ENCODE peak calls at places on chromosomes 11 and 22, in ten cellular contexts. R is sigmoid colon; O is body of pancreas; H is left ventricle myocardium inferior; Z is upper lobe of right lung; C is A549; Y is psoas muscle; S is left lung; M is CD4-positive, alpha-beta memory T cell; U is MM.1S. L is an unnamed sample.
A peak's percentile ranks its signal among the peaks of the same experiment; 100 is the strongest.

GRCh38 chr11:67613960-67614715 is 7.4 kb downstream of the NDUFV1 start:
- DNase-seq in R (peak; percentile 79), O (peak; percentile 62), H (peak; percentile 60), Z (peak; percentile 85), C (peak; percentile 46), Y (peak; percentile 83), S (peak; percentile 75), M (peak; percentile 90), U (peak; percentile 93), L (no peak)

GRCh38 chr11:114609429-114609828 is 13.8 kb upstream of the NXPE4 start:
- DNase-seq in R (no peak), O (no peak), H (no peak), Z (no peak), C (no peak), Y (no peak), S (no peak), M (no peak), U (no peak), L (no peak)

GRCh38 chr11:109733245-109733644 is 311.3 kb downstream of the C11orf87 start:
- DNase-seq in R (no peak), O (no peak), H (no peak), Z (no peak), C (no peak), Y (no peak), S (no peak), M (no peak), U (no peak), L (no peak)

GRCh38 chr11:123856444-123856843 is 29.0 kb downstream of the TMEM225 start:
- DNase-seq in R (no peak), O (no peak), H (no peak), Z (no peak), C (no peak), Y (no peak), S (no peak), M (no peak), U (no peak), L (no peak)

GRCh38 chr22:37764622-37765021 is 43.1 kb upstream of the GCAT start:
- DNase-seq in R (no peak), O (no peak), H (no peak), Z (no peak), C (no peak), Y (no peak), S (no peak), M (no peak), U (no peak), L (no peak)

GRCh38 chr22:22103078-22103593 is 120.5 kb upstream of the TOP3B start:
- DNase-seq in R (no peak), O (no peak), H (no peak), Z (no peak), C (peak; percentile 18), Y (no peak), S (no peak), M (no peak), U (no peak), L (no peak)

GRCh38 chr22:27686534-27686933 is 115.0 kb downstream of the MN1 start:
- DNase-seq in R (peak; percentile 84), O (peak; percentile 54), H (peak; percentile 82), Z (no peak), C (peak; percentile 85), Y (peak; percentile 91), S (peak; percentile 40), M (no peak), U (no peak), L (peak; percentile 97)

GRCh38 chr11:77656362-77656761 is 18.8 kb upstream of the CLNS1A start:
- DNase-seq in R (no peak), O (no peak), H (no peak), Z (no peak), C (no peak), Y (no peak), S (no peak), M (no peak), U (no peak), L (no peak)

GRCh38 chr11:4565371-4565770 is 16.2 kb upstream of the OR52I2 start:
- DNase-seq in R (no peak), O (no peak), H (no peak), Z (no peak), C (no peak), Y (no peak), S (no peak), M (no peak), U (no peak), L (no peak)

GRCh38 chr11:64597671-64598101 is 6.7 kb downstream of the SLC22A12 start:
- DNase-seq in R (peak; percentile 41), O (no peak), H (no peak), Z (peak; percentile 49), C (no peak), Y (peak; percentile 26), S (no peak), M (no peak), U (no peak), L (no peak)

GRCh38 chr11:93166867-93167266 is 30.9 kb downstream of the SLC36A4 start:
- DNase-seq in R (no peak), O (no peak), H (no peak), Z (no peak), C (no peak), Y (no peak), S (no peak), M (no peak), U (no peak), L (no peak)

GRCh38 chr22:47366026-47366767 is 603.7 kb downstream of the TBC1D22A start:
- DNase-seq in R (no peak), O (no peak), H (no peak), Z (no peak), C (no peak), Y (no peak), S (no peak), M (no peak), U (no peak), L (no peak)
- H3K9me3 ChIP-seq in R (peaks cover 7% of the 10 kb centered on the region), O (no peaks in the 10 kb centered on the region), H (peaks cover 38% of the 10 kb centered on the region), Z (no peaks in the 10 kb centered on the region), C (peaks cover 5% of the 10 kb centered on the region), Y (peaks cover 8% of the 10 kb centered on the region), S (peaks cover 18% of the 10 kb centered on the region), M (no peaks in the 10 kb centered on the region), U (no peaks in the 10 kb centered on the region), L (peaks cover 13% of the 10 kb centered on the region)

GRCh38 chr11:10453261-10453660 is 1.8 kb upstream of the AMPD3 start:
- DNase-seq in R (no peak), O (no peak), H (no peak), Z (no peak), C (no peak), Y (no peak), S (no peak), M (no peak), U (no peak), L (no peak)

GRCh38 chr11:10454506-10454901 is 560 bp upstream of the AMPD3 start:
- DNase-seq in R (no peak), O (no peak), H (no peak), Z (no peak), C (no peak), Y (no peak), S (no peak), M (no peak), U (no peak), L (no peak)

GRCh38 chr11:10452211-10452767 is 2.8 kb upstream of the AMPD3 start:
- DNase-seq in R (no peak), O (no peak), H (no peak), Z (no peak), C (no peak), Y (no peak), S (no peak), M (no peak), U (no peak), L (no peak)

GRCh38 chr11:10450451-10451398 is 4.3 kb upstream of the AMPD3 start:
- DNase-seq in R (no peak), O (peak; percentile 77), H (peak; percentile 33), Z (peak; percentile 85), C (peak; percentile 19), Y (peak; percentile 60), S (peak; percentile 65), M (peak; percentile 58), U (peak; percentile 13), L (no peak)

DNA sequence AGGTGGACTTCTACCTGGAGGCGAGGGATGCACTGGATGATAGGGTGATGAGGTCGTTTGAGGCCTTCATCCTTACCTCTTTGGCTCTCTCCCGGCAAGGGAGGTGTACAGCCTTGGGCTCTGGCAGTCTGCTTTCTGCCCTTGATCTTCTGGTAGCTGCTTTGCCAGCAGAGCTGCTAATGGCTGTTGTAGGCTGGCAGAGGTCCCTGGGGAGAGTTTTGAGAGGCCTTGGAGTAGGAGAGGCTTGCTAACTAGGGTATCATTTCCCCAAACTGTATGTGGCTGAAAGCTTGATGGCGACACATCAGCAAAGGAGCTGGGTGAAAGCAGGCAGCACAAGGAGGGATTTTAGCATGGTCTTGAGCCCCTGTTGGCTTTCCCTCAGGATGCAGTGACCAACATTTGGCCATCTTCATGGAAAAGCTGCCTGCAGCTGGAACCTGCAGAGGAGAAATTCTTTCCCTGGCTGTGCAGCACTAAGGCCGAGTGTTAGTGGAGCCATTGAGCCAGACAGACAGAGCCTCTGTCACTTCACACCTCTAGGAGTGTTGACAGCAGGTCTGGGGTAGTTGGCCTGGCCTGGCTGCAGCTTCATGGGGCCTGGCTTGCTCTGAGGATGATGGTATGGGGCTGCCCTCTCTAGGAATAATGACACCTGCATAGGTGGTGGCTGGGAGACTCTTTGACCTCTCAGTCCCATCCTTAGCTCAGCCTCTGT is 3.5 kb upstream of the AMPD3 start:
- DNase-seq in R (no peak), O (no peak), H (no peak), Z (no peak), C (no peak), Y (no peak), S (no peak), M (no peak), U (no peak), L (no peak)
- H3K27ac ChIP-seq in R (peak overlapping the region; percentile 29), O (peak overlapping the region; percentile 78), H (peak overlapping the region; percentile 33), Z (peak overlapping the region; percentile 86), C (no peak overlapping the region), Y (peak overlapping the region; percentile 19), S (peak overlapping the region; percentile 91), M (peak overlapping the region; percentile 76), U (no peak overlapping the region), L (no peak overlapping the region)

DNA sequence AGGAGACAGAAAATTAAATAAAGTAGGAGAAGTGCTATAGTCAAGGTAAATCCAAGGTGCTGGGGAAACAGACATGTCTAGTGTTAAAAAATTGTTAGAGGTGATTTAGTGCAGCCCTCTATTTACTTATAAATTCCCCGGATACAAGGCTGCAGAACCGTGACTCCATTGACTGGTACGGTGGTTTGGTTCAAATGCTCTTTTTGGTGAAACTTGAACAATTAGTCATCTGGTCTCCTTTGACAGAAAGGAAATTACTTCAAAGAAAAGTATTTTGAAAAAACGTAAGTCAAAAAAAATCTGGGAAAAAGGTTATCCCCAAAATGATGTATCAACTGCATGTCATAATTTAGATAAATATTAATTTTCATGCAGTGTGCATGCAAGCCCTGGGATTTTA is 399.2 kb downstream of the CNTN5 start:
- DNase-seq in R (no peak), O (no peak), H (no peak), Z (no peak), C (no peak), Y (no peak), S (no peak), M (no peak), U (no peak), L (no peak)
- H3K9me3 ChIP-seq in R (no peaks in the 10 kb centered on the region), O (no peaks in the 10 kb centered on the region), H (no peaks in the 10 kb centered on the region), Z (no peaks in the 10 kb centered on the region), C (no peaks in the 10 kb centered on the region), Y (no peaks in the 10 kb centered on the region), S (peaks cover 10% of the 10 kb centered on the region), M (no peaks in the 10 kb centered on the region), U (no peaks in the 10 kb centered on the region), L (no peaks in the 10 kb centered on the region)

GRCh38 chr11:26849009-26849408 is 127.1 kb upstream of the SLC5A12 start:
- DNase-seq in R (peak; percentile 81), O (no peak), H (peak; percentile 63), Z (peak; percentile 65), C (no peak), Y (peak; percentile 79), S (peak; percentile 35), M (no peak), U (no peak), L (peak; percentile 71)
- H3K27ac ChIP-seq in R (peak overlapping the region; percentile 31), O (no peak overlapping the region), H (peak overlapping the region; percentile 77), Z (no peak overlapping the region), C (no peak overlapping the region), Y (no peak overlapping the region), S (no peak overlapping the region), M (no peak overlapping the region), U (no peak overlapping the region), L (peak overlapping the region; percentile 84)